ENCODE peak calls at places on chromosomes 1 and 21, in seven cellular contexts. I is DMS79 treated with DMSO at 0.1 percent for 48 hours, X is T-helper 2 cell, Y is cardiac muscle cell, S is COR-L47, J is kidney tubule cell, G is right cardiac atrium. L is an unnamed sample.

GRCh38 chr21:42570841-42571387 is 57.3 kb downstream of the SLC37A1 start:
- DNase-seq in I (no peak), X (no peak), Y (no peak), S (peak; percentile 96), J (peak; percentile 67), G (peak; percentile 46), L (no peak)

GRCh38 chr1:199042193-199042592 is 403.4 kb downstream of the PTPRC start:
- DNase-seq in I (no peak), X (no peak), Y (no peak), S (no peak), J (no peak), G (no peak), L (no peak)

GRCh38 chr1:28646040-28646439 is 2.4 kb upstream of the RNU11 start:
- DNase-seq in I (no peak), X (no peak), Y (peak; percentile 19), S (no peak), J (no peak), G (no peak), L (no peak)

GRCh38 chr1:205629751-205630150 is 2.1 kb downstream of the ELK4 start:
- DNase-seq in I (no peak), X (no peak), Y (no peak), S (no peak), J (peak; percentile 28), G (no peak), L (no peak)

GRCh38 chr1:76105269-76105850 is 30.8 kb downstream of the ST6GALNAC3 start:
- DNase-seq in I (no peak), X (no peak), Y (no peak), S (no peak), J (no peak), G (no peak), L (no peak)

GRCh38 chr1:167776616-167777252 is 55.0 kb downstream of the MPZL1 start:
- DNase-seq in I (no peak), X (no peak), Y (no peak), S (no peak), J (no peak), G (no peak), L (no peak)

GRCh38 chr1:202029171-202029665 is 18.8 kb downstream of the ELF3 start:
- DNase-seq in I (peak; percentile 18), X (no peak), Y (peak; percentile 51), S (peak; percentile 76), J (peak; percentile 85), G (no peak), L (no peak)

GRCh38 chr1:53558916-53559315 is 99.7 kb downstream of the DMRTB1 start:
- DNase-seq in I (no peak), X (no peak), Y (no peak), S (no peak), J (no peak), G (no peak), L (no peak)

GRCh38 chr1:214272964-214273533 is 7.9 kb upstream of the SMYD2 start:
- DNase-seq in I (no peak), X (no peak), Y (no peak), S (no peak), J (no peak), G (no peak), L (no peak)

GRCh38 chr1:201766117-201766863 is 62.7 kb upstream of the IPO9 start:
- DNase-seq in I (no peak), X (no peak), Y (peak; percentile 98), S (no peak), J (peak; percentile 61), G (peak; percentile 60), L (no peak)

GRCh38 chr1:101142244-101142643 is 94.6 kb upstream of the S1PR1 start:
- DNase-seq in I (no peak), X (no peak), Y (no peak), S (no peak), J (no peak), G (no peak), L (no peak)

GRCh38 chr1:53578358-53578757 is 119.2 kb downstream of the DMRTB1 start:
- DNase-seq in I (no peak), X (no peak), Y (no peak), S (no peak), J (peak; percentile 75), G (no peak), L (no peak)

GRCh38 chr1:156122519-156123355 is 8.2 kb downstream of the LMNA start:
- DNase-seq in I (peak; percentile 49), X (no peak), Y (peak; percentile 93), S (no peak), J (peak; percentile 88), G (peak; percentile 92), L (peak; percentile 27)

GRCh38 chr21:38925923-38926322 is 120.2 kb downstream of the ETS2 start:
- DNase-seq in I (no peak), X (no peak), Y (peak; percentile 95), S (no peak), J (peak; percentile 86), G (peak; percentile 77), L (no peak)

GRCh38 chr1:228647523-228648444 is 87.5 kb upstream of the RHOU start:
- DNase-seq in I (peak; percentile 45), X (no peak), Y (peak; percentile 71), S (peak; percentile 5), J (peak; percentile 57), G (peak; percentile 83), L (no peak)

GRCh38 chr1:70044832-70045231 is 160.5 kb downstream of the LRRC40 start:
- DNase-seq in I (no peak), X (no peak), Y (peak; percentile 67), S (no peak), J (peak; percentile 52), G (no peak), L (no peak)

GRCh38 chr1:91555821-91556531 is 55.3 kb downstream of the CDC7 start:
- DNase-seq in I (no peak), X (peak; percentile 91), Y (peak; percentile 84), S (no peak), J (peak; percentile 68), G (no peak), L (no peak)

GRCh38 chr21:37700641-37701202 is 215.5 kb downstream of the KCNJ6 start:
- DNase-seq in I (peak; percentile 2), X (no peak), Y (peak; percentile 89), S (peak; percentile 84), J (peak; percentile 84), G (no peak), L (no peak)

L was measured in amygdala.